ENCODE peak calls at places on chromosomes 13 and 19, in nine cellular contexts. V, L, P, F, G, D, Y, X and W are unnamed samples.

GRCh38 chr13:93227906-93228801 is 1.5 kb downstream of the GPC6 start:
- DNase-seq in F (peak; percentile 67), Y (no peak), D (no peak), G (no peak), L (peak; percentile 74), V (peak; percentile 42), X (no peak), P (peak; percentile 48), W (no peak)

GRCh38 chr19:54457773-54458647 is 5.6 kb downstream of the LENG9 start:
- DNase-seq in D (peak; percentile 87), X (no peak), G (no peak), F (no peak), V (no peak), P (no peak), L (no peak), Y (no peak), W (no peak)

GRCh38 chr19:47447470-47448359 is 24.0 kb downstream of the SLC8A2 start:
- DNase-seq in F (no peak), G (peak; percentile 46), X (peak; percentile 74), L (peak; percentile 88), P (no peak), D (no peak), Y (no peak), V (peak; percentile 70), W (no peak)

GRCh38 chr13:53336441-53337160 is 308.0 kb downstream of the OLFM4 start:
- DNase-seq in D (no peak), L (no peak), V (no peak), P (no peak), Y (no peak), F (no peak), G (no peak), X (no peak), W (no peak)

GRCh38 chr13:44117351-44117750 is 237.6 kb downstream of the LACC1 start:
- DNase-seq in G (no peak), Y (no peak), V (no peak), L (no peak), P (no peak), D (no peak), F (no peak), X (no peak), W (no peak)

GRCh38 chr13:86464193-86464592 is 665.0 kb upstream of the SLITRK6 start:
- DNase-seq in G (no peak), F (no peak), P (no peak), V (no peak), L (no peak), Y (no peak), X (no peak), D (no peak), W (no peak)

GRCh38 chr19:13234518-13234917 is 84.3 kb downstream of the IER2 start:
- DNase-seq in D (no peak), L (peak; percentile 88), V (peak; percentile 59), X (no peak), Y (peak; percentile 32), P (no peak), F (no peak), G (peak; percentile 59), W (no peak)

GRCh38 chr19:13029893-13030292 is 34.6 kb downstream of the NFIX start:
- DNase-seq in V (no peak), D (no peak), F (peak; percentile 80), Y (no peak), L (no peak), P (no peak), G (no peak), X (no peak), W (peak; percentile 60)

GRCh38 chr13:108895220-108895704 is 265.9 kb downstream of the MYO16 start:
- DNase-seq in P (no peak), F (no peak), G (no peak), D (no peak), Y (peak; percentile 11), V (no peak), L (no peak), X (no peak), W (no peak)

GRCh38 chr13:43663474-43664090 is 123.2 kb downstream of the ENOX1 start:
- DNase-seq in X (no peak), Y (no peak), P (no peak), V (no peak), L (no peak), F (no peak), G (no peak), D (no peak), W (no peak)

GRCh38 chr19:41327499-41328156 is 17.7 kb downstream of the CCDC97 start:
- DNase-seq in P (peak; percentile 78), L (peak; percentile 76), F (no peak), Y (peak; percentile 76), X (peak; percentile 95), G (peak; percentile 86), D (no peak), V (peak; percentile 95), W (no peak)

GRCh38 chr19:47313754-47314133 is 4.1 kb downstream of the C5AR1 start:
- DNase-seq in P (no peak), L (no peak), D (no peak), Y (no peak), X (no peak), G (no peak), V (no peak), F (no peak), W (no peak)

GRCh38 chr19:48613024-48613851 is 1.6 kb downstream of the FAM83E start:
- DNase-seq in G (no peak), F (peak; percentile 64), P (no peak), V (no peak), X (no peak), L (no peak), Y (no peak), D (no peak), W (no peak)

GRCh38 chr13:44498502-44498901 is 77.6 kb downstream of the TSC22D1 start:
- DNase-seq in X (no peak), P (no peak), D (no peak), G (no peak), Y (no peak), V (no peak), F (no peak), L (no peak), W (no peak)

GRCh38 chr13:95360464-95361097 is 59.3 kb upstream of the ABCC4 start:
- DNase-seq in V (no peak), F (no peak), Y (no peak), L (no peak), P (no peak), D (no peak), G (no peak), X (no peak), W (no peak)

GRCh38 chr19:34391813-34392212 is 12.4 kb upstream of the PDCD2L start:
- DNase-seq in V (no peak), X (no peak), D (no peak), L (peak; percentile 37), F (no peak), G (no peak), P (no peak), Y (no peak), W (no peak)

GRCh38 chr13:22134261-22134660 is 463.4 kb downstream of the FGF9 start:
- DNase-seq in X (no peak), G (no peak), D (no peak), Y (no peak), P (no peak), L (no peak), V (no peak), F (no peak), W (no peak)

GRCh38 chr19:29365836-29366417 is 153.0 kb upstream of the UQCRFS1 start:
- DNase-seq in X (no peak), L (no peak), D (no peak), V (no peak), Y (no peak), G (no peak), F (no peak), P (no peak), W (no peak)

GRCh38 chr13:77545626-77546412 is 10.3 kb downstream of the SCEL start:
- DNase-seq in D (no peak), V (no peak), F (no peak), Y (no peak), X (no peak), P (no peak), G (no peak), L (no peak), W (no peak)

GRCh38 chr13:45422731-45423130 is 4.6 kb upstream of the SLC25A30 start:
- DNase-seq in L (no peak), G (no peak), Y (no peak), V (no peak), X (no peak), F (no peak), D (no peak), P (no peak), W (no peak)

GRCh38 chr19:31220540-31220939 is 128.7 kb downstream of the TSHZ3 start:
- DNase-seq in P (no peak), V (no peak), D (no peak), X (peak; percentile 9), F (no peak), Y (no peak), L (peak; percentile 39), G (peak; percentile 10), W (no peak)

GRCh38 chr13:23986619-23987018 is 89.3 kb upstream of the C1QTNF9B start:
- DNase-seq in G (no peak), X (no peak), F (no peak), V (no peak), L (no peak), D (no peak), P (no peak), Y (no peak), W (no peak)

GRCh38 chr19:27654266-27654990 is 1558.5 kb downstream of the UQCRFS1 start:
- DNase-seq in Y (no peak), X (no peak), G (no peak), L (no peak), D (no peak), P (no peak), V (no peak), F (no peak), W (no peak)

GRCh38 chr19:49411681-49412321 is 11.4 kb downstream of the PTH2 start:
- DNase-seq in P (no peak), F (no peak), V (no peak), Y (no peak), L (no peak), D (no peak), X (no peak), G (no peak), W (no peak)

GRCh38 chr13:98721825-98722510 is 30.5 kb downstream of the SLC15A1 start:
- DNase-seq in X (no peak), D (no peak), F (no peak), Y (no peak), V (no peak), L (no peak), P (no peak), G (no peak), W (no peak)

GRCh38 chr13:45718063-45718462 is 15.9 kb downstream of the CBY2 start:
- DNase-seq in L (peak; percentile 59), D (no peak), G (no peak), X (no peak), F (no peak), P (no peak), Y (no peak), V (no peak), W (no peak)

GRCh38 chr19:15286688-15287355 is 45.5 kb downstream of the BRD4 start:
- DNase-seq in L (no peak), X (no peak), D (no peak), Y (no peak), F (no peak), G (no peak), V (no peak), P (no peak), W (no peak)

GRCh38 chr13:45781553-45782326 is 69.8 kb downstream of the SIAH3 start:
- DNase-seq in P (peak; percentile 71), X (no peak), Y (no peak), F (no peak), V (no peak), G (no peak), D (no peak), L (peak; percentile 25), W (peak; percentile 2)

GRCh38 chr19:18118420-18119242 is 21.1 kb downstream of the MAST3 start:
- DNase-seq in F (peak; percentile 42), L (no peak), Y (no peak), V (no peak), D (no peak), P (no peak), X (no peak), G (no peak), W (no peak)

GRCh38 chr13:34734932-34735331 is 207.1 kb upstream of the NBEA start:
- DNase-seq in F (no peak), V (no peak), L (no peak), G (no peak), X (no peak), P (no peak), D (no peak), Y (no peak), W (no peak)

GRCh38 chr13:113383089-113383488 is 19.2 kb upstream of the GRTP1 start:
- DNase-seq in D (no peak), P (no peak), V (no peak), X (no peak), L (no peak), Y (no peak), F (no peak), G (no peak), W (no peak)